ENCODE peak calls at places on chromosomes 16 and 17, in eight cellular contexts. One of them, this sample, is unnamed. For H3K9me2, the result is how much of the 10 kb centered on the place peaks cover.

GRCh38 chr17:19263621-19264010 is 26.4 kb downstream of the EPN2 start:
- DNase-seq in HCT116: no peak
- DNase-seq in hepatocyte: no peak
- DNase-seq in Karpas-422: no peak
- DNase-seq in GM23338: no peak
- DNase-seq in SK-N-SH: no peak
- DNase-seq in GM23248: peak
- DNase-seq in PC-9: no peak
- DNase-seq in this sample: no peak

GRCh38 chr17:31490991-31491793 is 99.7 kb downstream of the RAB11FIP4 start:
- DNase-seq in HCT116: no peak
- DNase-seq in hepatocyte: no peak
- DNase-seq in Karpas-422: peak
- DNase-seq in GM23338: no peak
- DNase-seq in SK-N-SH: no peak
- DNase-seq in GM23248: no peak
- DNase-seq in PC-9: no peak
- DNase-seq in this sample: no peak

GRCh38 chr16:17224859-17225258 is 245.9 kb downstream of the XYLT1 start:
- DNase-seq in HCT116: no peak
- DNase-seq in hepatocyte: peak
- DNase-seq in Karpas-422: peak
- DNase-seq in GM23338: no peak
- DNase-seq in SK-N-SH: no peak
- DNase-seq in GM23248: peak
- DNase-seq in PC-9: no peak
- DNase-seq in this sample: no peak

GRCh38 chr17:28897769-28898259 is 281 bp upstream of the FLOT2 start:
- DNase-seq in HCT116: no peak
- DNase-seq in hepatocyte: no peak
- DNase-seq in Karpas-422: peak
- DNase-seq in GM23338: no peak
- DNase-seq in SK-N-SH: no peak
- DNase-seq in GM23248: no peak
- DNase-seq in PC-9: no peak
- DNase-seq in this sample: no peak

GRCh38 chr17:76554131-76554530 is 14.3 kb downstream of the PRCD start:
- DNase-seq in HCT116: no peak
- DNase-seq in hepatocyte: no peak
- DNase-seq in Karpas-422: no peak
- DNase-seq in GM23338: no peak
- DNase-seq in SK-N-SH: no peak
- DNase-seq in GM23248: no peak
- DNase-seq in PC-9: no peak
- DNase-seq in this sample: no peak

GRCh38 chr17:69913241-69914015 is 161.6 kb upstream of the KCNJ16 start:
- DNase-seq in HCT116: no peak
- DNase-seq in hepatocyte: no peak
- DNase-seq in Karpas-422: peak
- DNase-seq in GM23338: no peak
- DNase-seq in SK-N-SH: no peak
- DNase-seq in GM23248: peak
- DNase-seq in PC-9: no peak
- DNase-seq in this sample: no peak

GRCh38 chr17:47218896-47219430 is 9.8 kb downstream of the MYL4 start:
- DNase-seq in HCT116: no peak
- DNase-seq in hepatocyte: no peak
- DNase-seq in Karpas-422: no peak
- DNase-seq in GM23338: no peak
- DNase-seq in SK-N-SH: peak
- DNase-seq in GM23248: no peak
- DNase-seq in PC-9: no peak
- DNase-seq in this sample: no peak

GRCh38 chr17:31309525-31309924 is 4.3 kb downstream of the EVI2B start:
- DNase-seq in HCT116: no peak
- DNase-seq in hepatocyte: no peak
- DNase-seq in Karpas-422: peak
- DNase-seq in GM23338: no peak
- DNase-seq in SK-N-SH: no peak
- DNase-seq in GM23248: no peak
- DNase-seq in PC-9: no peak
- DNase-seq in this sample: peak

GRCh38 chr17:82179412-82179811 is 33.2 kb downstream of the CCDC57 start:
- DNase-seq in HCT116: no peak
- DNase-seq in hepatocyte: no peak
- DNase-seq in Karpas-422: no peak
- DNase-seq in GM23338: no peak
- DNase-seq in SK-N-SH: no peak
- DNase-seq in GM23248: no peak
- DNase-seq in PC-9: no peak
- DNase-seq in this sample: no peak

GRCh38 chr17:73697872-73698271 is 53.6 kb upstream of the SDK2 start:
- DNase-seq in HCT116: no peak
- DNase-seq in hepatocyte: peak
- DNase-seq in Karpas-422: no peak
- DNase-seq in GM23338: peak
- DNase-seq in SK-N-SH: no peak
- DNase-seq in GM23248: no peak
- DNase-seq in PC-9: no peak
- DNase-seq in this sample: no peak

GRCh38 chr17:7929158-7930029 is at the start of gene KCNAB3:
- DNase-seq in HCT116: no peak
- DNase-seq in hepatocyte: peak
- DNase-seq in Karpas-422: peak
- DNase-seq in GM23338: peak
- DNase-seq in SK-N-SH: peak
- DNase-seq in GM23248: peak
- DNase-seq in PC-9: no peak
- DNase-seq in this sample: no peak

GRCh38 chr16:9709221-9709620 is 473.0 kb downstream of the GRIN2A start:
- DNase-seq in HCT116: no peak
- DNase-seq in hepatocyte: no peak
- DNase-seq in Karpas-422: no peak
- DNase-seq in GM23338: no peak
- DNase-seq in SK-N-SH: no peak
- DNase-seq in GM23248: no peak
- DNase-seq in PC-9: no peak
- DNase-seq in this sample: no peak

GRCh38 chr17:78316867-78317816 is 42.7 kb downstream of the SOCS3 start:
- DNase-seq in HCT116: no peak
- DNase-seq in hepatocyte: peak
- DNase-seq in Karpas-422: peak
- DNase-seq in GM23338: peak
- DNase-seq in SK-N-SH: peak
- DNase-seq in GM23248: peak
- DNase-seq in PC-9: no peak
- DNase-seq in this sample: no peak

GRCh38 chr16:59597269-59597668 is 863.2 kb upstream of the GOT2 start:
- DNase-seq in HCT116: no peak
- DNase-seq in hepatocyte: no peak
- DNase-seq in Karpas-422: no peak
- DNase-seq in GM23338: no peak
- DNase-seq in SK-N-SH: no peak
- DNase-seq in GM23248: no peak
- DNase-seq in PC-9: no peak
- DNase-seq in this sample: no peak

GRCh38 chr17:2948721-2949468 is 114.5 kb downstream of the OR1D5 start:
- DNase-seq in HCT116: no peak
- DNase-seq in hepatocyte: no peak
- DNase-seq in Karpas-422: no peak
- DNase-seq in GM23338: no peak
- DNase-seq in SK-N-SH: no peak
- DNase-seq in GM23248: no peak
- DNase-seq in PC-9: no peak
- DNase-seq in this sample: no peak

GRCh38 chr17:927611-928461 is 51.7 kb downstream of the NXN start:
- DNase-seq in HCT116: peak
- DNase-seq in hepatocyte: peak
- DNase-seq in Karpas-422: no peak
- DNase-seq in GM23338: no peak
- DNase-seq in SK-N-SH: no peak
- DNase-seq in GM23248: peak
- DNase-seq in PC-9: peak
- DNase-seq in this sample: no peak

GRCh38 chr16:48617711-48618148 is 7.8 kb upstream of the N4BP1 start:
- DNase-seq in HCT116: no peak
- DNase-seq in hepatocyte: no peak
- DNase-seq in Karpas-422: no peak
- DNase-seq in GM23338: no peak
- DNase-seq in SK-N-SH: no peak
- DNase-seq in GM23248: peak
- DNase-seq in PC-9: no peak
- DNase-seq in this sample: no peak

GRCh38 chr16:82063456-82064082 is 28.5 kb downstream of the HSD17B2 start:
- DNase-seq in HCT116: no peak
- DNase-seq in hepatocyte: no peak
- DNase-seq in Karpas-422: no peak
- DNase-seq in GM23338: no peak
- DNase-seq in SK-N-SH: no peak
- DNase-seq in GM23248: peak
- DNase-seq in PC-9: no peak
- DNase-seq in this sample: no peak

GRCh38 chr17:10266477-10266876 is 68.1 kb upstream of the GAS7 start:
- DNase-seq in HCT116: no peak
- DNase-seq in hepatocyte: no peak
- DNase-seq in Karpas-422: peak
- DNase-seq in GM23338: no peak
- DNase-seq in SK-N-SH: no peak
- DNase-seq in GM23248: peak
- DNase-seq in PC-9: no peak
- DNase-seq in this sample: no peak

GRCh38 chr16:6081320-6081976 is 983.9 kb upstream of the EEF2KMT start:
- DNase-seq in HCT116: no peak
- DNase-seq in hepatocyte: peak
- DNase-seq in Karpas-422: peak
- DNase-seq in GM23338: peak
- DNase-seq in SK-N-SH: peak
- DNase-seq in GM23248: peak
- DNase-seq in PC-9: no peak
- DNase-seq in this sample: peak

DNA sequence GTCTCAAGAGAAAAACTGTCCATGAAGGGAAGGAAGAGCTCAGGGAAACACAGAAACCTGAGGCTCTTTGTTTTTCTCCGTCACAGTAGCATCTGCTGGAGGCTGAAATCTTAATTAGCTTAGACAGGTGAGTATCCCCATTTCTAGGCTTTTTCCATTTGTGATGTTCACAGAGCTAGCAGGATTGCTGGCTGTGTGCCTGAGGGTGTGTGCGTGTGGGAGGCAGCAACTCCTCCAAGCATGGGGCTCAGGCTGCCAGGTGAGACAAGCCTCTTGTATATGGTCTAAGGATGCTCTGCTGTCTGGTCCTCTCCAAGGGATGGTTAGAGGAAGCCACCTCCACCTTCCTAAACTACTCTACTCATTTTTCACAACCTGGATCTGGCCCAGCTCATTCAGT is 569.9 kb downstream of the HS3ST4 start:
- DNase-seq in HCT116: no peak
- DNase-seq in hepatocyte: no peak
- DNase-seq in Karpas-422: no peak
- DNase-seq in GM23338: no peak
- DNase-seq in SK-N-SH: no peak
- DNase-seq in GM23248: no peak
- DNase-seq in PC-9: no peak
- DNase-seq in this sample: no peak
- H3K9me2 ChIP-seq in HCT116: under half
- H3K9me2 ChIP-seq in hepatocyte: under half
- H3K9me2 ChIP-seq in Karpas-422: under half
- H3K9me2 ChIP-seq in GM23338: under half
- H3K9me2 ChIP-seq in SK-N-SH: under half
- H3K9me2 ChIP-seq in GM23248: under half
- H3K9me2 ChIP-seq in PC-9: under half
- H3K9me2 ChIP-seq in this sample: under half

GRCh38 chr17:46143827-46144236 is 49.4 kb downstream of the KANSL1 start:
- DNase-seq in HCT116: no peak
- DNase-seq in hepatocyte: no peak
- DNase-seq in Karpas-422: peak
- DNase-seq in GM23338: no peak
- DNase-seq in SK-N-SH: no peak
- DNase-seq in GM23248: no peak
- DNase-seq in PC-9: no peak
- DNase-seq in this sample: no peak
- H3K9me2 ChIP-seq in HCT116: under half
- H3K9me2 ChIP-seq in hepatocyte: under half
- H3K9me2 ChIP-seq in Karpas-422: under half
- H3K9me2 ChIP-seq in GM23338: under half
- H3K9me2 ChIP-seq in SK-N-SH: under half
- H3K9me2 ChIP-seq in GM23248: under half
- H3K9me2 ChIP-seq in PC-9: under half
- H3K9me2 ChIP-seq in this sample: under half

DNA sequence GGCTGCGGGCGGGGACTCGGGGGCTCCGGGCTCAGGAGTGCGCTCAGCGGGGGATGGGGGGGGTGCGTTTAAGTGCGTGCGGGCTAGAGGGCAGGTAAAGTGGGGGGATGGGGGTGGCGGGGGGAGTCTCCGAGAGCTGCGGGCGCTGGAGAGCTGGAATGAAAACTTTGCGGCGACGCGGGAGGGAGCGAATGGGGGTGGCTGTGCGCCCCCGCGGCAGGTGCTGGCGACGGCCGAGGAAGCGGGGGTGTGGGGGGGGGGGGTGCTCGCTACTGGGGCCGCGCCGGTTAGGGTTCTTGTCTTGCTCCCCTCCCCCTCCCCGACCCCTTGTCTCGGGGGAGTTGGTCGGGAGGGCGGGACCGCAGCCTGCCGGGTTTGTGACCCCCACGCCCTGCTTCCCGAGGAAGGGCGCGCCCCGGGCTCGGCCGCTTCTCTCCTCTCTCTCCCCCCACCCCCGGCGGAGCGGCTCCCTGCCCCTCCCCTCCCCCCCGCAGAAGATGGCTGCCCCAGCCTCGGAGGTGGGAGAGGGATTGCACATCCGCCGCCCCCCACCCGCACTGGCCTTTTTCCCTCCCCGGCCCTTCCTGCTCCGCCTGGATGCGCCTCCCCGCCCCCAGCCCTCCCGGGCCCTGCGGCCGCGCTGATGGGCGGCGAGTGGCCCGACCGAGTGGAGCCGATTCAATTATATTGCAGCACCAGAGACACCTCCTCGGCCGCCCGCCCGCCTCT is 651 bp downstream of the GSE1 start:
- DNase-seq in HCT116: no peak
- DNase-seq in hepatocyte: peak
- DNase-seq in Karpas-422: no peak
- DNase-seq in GM23338: peak
- DNase-seq in SK-N-SH: peak
- DNase-seq in GM23248: peak
- DNase-seq in PC-9: peak
- DNase-seq in this sample: no peak
- H3K9me2 ChIP-seq in HCT116: under half
- H3K9me2 ChIP-seq in hepatocyte: under half
- H3K9me2 ChIP-seq in Karpas-422: under half
- H3K9me2 ChIP-seq in GM23338: under half
- H3K9me2 ChIP-seq in SK-N-SH: under half
- H3K9me2 ChIP-seq in GM23248: under half
- H3K9me2 ChIP-seq in PC-9: under half
- H3K9me2 ChIP-seq in this sample: under half

DNA sequence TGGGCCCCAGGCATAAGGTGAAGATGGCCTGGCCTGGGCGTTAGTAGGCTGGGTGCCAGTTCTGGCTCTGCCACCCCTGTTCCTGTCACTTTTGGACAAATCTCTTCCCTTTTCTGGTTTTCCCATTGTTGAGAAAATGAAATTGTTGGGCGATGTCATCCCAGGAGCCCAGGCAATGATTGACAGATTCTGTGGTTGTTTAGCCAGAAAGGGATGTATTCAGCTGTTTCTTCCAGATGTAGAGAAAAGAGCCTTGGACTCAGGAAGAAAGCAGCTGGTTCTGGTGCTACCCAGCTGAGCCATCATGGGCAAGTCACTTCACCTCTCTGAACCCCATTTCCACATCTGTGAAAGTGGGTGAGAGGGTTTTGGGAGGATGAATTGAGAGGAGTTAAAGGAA is 60.1 kb upstream of the MRTFB start:
- DNase-seq in HCT116: no peak
- DNase-seq in hepatocyte: no peak
- DNase-seq in Karpas-422: no peak
- DNase-seq in GM23338: no peak
- DNase-seq in SK-N-SH: no peak
- DNase-seq in GM23248: no peak
- DNase-seq in PC-9: no peak
- DNase-seq in this sample: no peak
- H3K9me2 ChIP-seq in HCT116: under half
- H3K9me2 ChIP-seq in hepatocyte: under half
- H3K9me2 ChIP-seq in Karpas-422: under half
- H3K9me2 ChIP-seq in GM23338: under half
- H3K9me2 ChIP-seq in SK-N-SH: under half
- H3K9me2 ChIP-seq in GM23248: under half
- H3K9me2 ChIP-seq in PC-9: under half
- H3K9me2 ChIP-seq in this sample: under half